ENCODE peak calls at places on chromosomes 11 and 22, in nine cellular contexts. One of them, this sample, is unnamed.

GRCh38 chr11:7999795-8000194 is 12.7 kb downstream of the EIF3F start:
- DNase-seq in prostate gland: no peak
- DNase-seq in GDM1: no peak
- DNase-seq in omental fat pad: no peak
- DNase-seq in body of pancreas: no peak
- DNase-seq in GM13977: no peak
- DNase-seq in AG04449: no peak
- DNase-seq in HEK293T: no peak
- DNase-seq in thoracic aorta: no peak
- DNase-seq in this sample: no peak

GRCh38 chr11:15841898-15842297 is 514.4 kb downstream of the SOX6 start:
- DNase-seq in prostate gland: no peak
- DNase-seq in GDM1: no peak
- DNase-seq in omental fat pad: no peak
- DNase-seq in body of pancreas: no peak
- DNase-seq in GM13977: no peak
- DNase-seq in AG04449: no peak
- DNase-seq in HEK293T: no peak
- DNase-seq in thoracic aorta: no peak
- DNase-seq in this sample: no peak

GRCh38 chr11:128497057-128497957 is 90.1 kb downstream of the ETS1 start:
- DNase-seq in prostate gland: peak
- DNase-seq in GDM1: no peak
- DNase-seq in omental fat pad: no peak
- DNase-seq in body of pancreas: peak
- DNase-seq in GM13977: peak
- DNase-seq in AG04449: peak
- DNase-seq in HEK293T: no peak
- DNase-seq in thoracic aorta: no peak
- DNase-seq in this sample: peak

GRCh38 chr11:23310276-23310675 is 450.0 kb upstream of the CCDC179 start:
- DNase-seq in prostate gland: no peak
- DNase-seq in GDM1: no peak
- DNase-seq in omental fat pad: no peak
- DNase-seq in body of pancreas: no peak
- DNase-seq in GM13977: no peak
- DNase-seq in AG04449: no peak
- DNase-seq in HEK293T: no peak
- DNase-seq in thoracic aorta: no peak
- DNase-seq in this sample: no peak

GRCh38 chr22:38674888-38675287 is 6.9 kb upstream of the TOMM22 start:
- DNase-seq in prostate gland: no peak
- DNase-seq in GDM1: no peak
- DNase-seq in omental fat pad: no peak
- DNase-seq in body of pancreas: no peak
- DNase-seq in GM13977: no peak
- DNase-seq in AG04449: no peak
- DNase-seq in HEK293T: no peak
- DNase-seq in thoracic aorta: no peak
- DNase-seq in this sample: no peak

GRCh38 chr11:118076754-118077281 is at the start of gene TMPRSS4:
- DNase-seq in prostate gland: peak
- DNase-seq in GDM1: no peak
- DNase-seq in omental fat pad: no peak
- DNase-seq in body of pancreas: peak
- DNase-seq in GM13977: no peak
- DNase-seq in AG04449: no peak
- DNase-seq in HEK293T: no peak
- DNase-seq in thoracic aorta: no peak
- DNase-seq in this sample: no peak

GRCh38 chr11:67441082-67441683 is 2.1 kb downstream of the CORO1B start:
- DNase-seq in prostate gland: no peak
- DNase-seq in GDM1: no peak
- DNase-seq in omental fat pad: no peak
- DNase-seq in body of pancreas: no peak
- DNase-seq in GM13977: no peak
- DNase-seq in AG04449: no peak
- DNase-seq in HEK293T: no peak
- DNase-seq in thoracic aorta: no peak
- DNase-seq in this sample: no peak

GRCh38 chr22:43627485-43628252 is 184.4 kb downstream of the EFCAB6 start:
- DNase-seq in prostate gland: no peak
- DNase-seq in GDM1: no peak
- DNase-seq in omental fat pad: no peak
- DNase-seq in body of pancreas: no peak
- DNase-seq in GM13977: no peak
- DNase-seq in AG04449: no peak
- DNase-seq in HEK293T: no peak
- DNase-seq in thoracic aorta: no peak
- DNase-seq in this sample: no peak

GRCh38 chr11:96045622-96046456 is 121.9 kb upstream of the MTMR2 start:
- DNase-seq in prostate gland: peak
- DNase-seq in GDM1: no peak
- DNase-seq in omental fat pad: peak
- DNase-seq in body of pancreas: peak
- DNase-seq in GM13977: no peak
- DNase-seq in AG04449: peak
- DNase-seq in HEK293T: no peak
- DNase-seq in thoracic aorta: peak
- DNase-seq in this sample: no peak

GRCh38 chr11:112555491-112556364 is 295.1 kb upstream of the PLET1 start:
- DNase-seq in prostate gland: no peak
- DNase-seq in GDM1: peak
- DNase-seq in omental fat pad: peak
- DNase-seq in body of pancreas: peak
- DNase-seq in GM13977: peak
- DNase-seq in AG04449: no peak
- DNase-seq in HEK293T: peak
- DNase-seq in thoracic aorta: no peak
- DNase-seq in this sample: no peak

GRCh38 chr11:22521226-22521625 is 104.4 kb downstream of the FANCF start:
- DNase-seq in prostate gland: no peak
- DNase-seq in GDM1: no peak
- DNase-seq in omental fat pad: no peak
- DNase-seq in body of pancreas: no peak
- DNase-seq in GM13977: no peak
- DNase-seq in AG04449: no peak
- DNase-seq in HEK293T: no peak
- DNase-seq in thoracic aorta: no peak
- DNase-seq in this sample: peak

GRCh38 chr11:78216021-78216420 is 27.3 kb downstream of the USP35 start:
- DNase-seq in prostate gland: no peak
- DNase-seq in GDM1: no peak
- DNase-seq in omental fat pad: no peak
- DNase-seq in body of pancreas: no peak
- DNase-seq in GM13977: no peak
- DNase-seq in AG04449: no peak
- DNase-seq in HEK293T: no peak
- DNase-seq in thoracic aorta: no peak
- DNase-seq in this sample: no peak

GRCh38 chr22:41648431-41648830 is 27.3 kb downstream of the XRCC6 start:
- DNase-seq in prostate gland: no peak
- DNase-seq in GDM1: no peak
- DNase-seq in omental fat pad: no peak
- DNase-seq in body of pancreas: no peak
- DNase-seq in GM13977: no peak
- DNase-seq in AG04449: no peak
- DNase-seq in HEK293T: no peak
- DNase-seq in thoracic aorta: no peak
- DNase-seq in this sample: no peak

GRCh38 chr22:30523646-30524489 is 18.4 kb upstream of the SEC14L4 start:
- DNase-seq in prostate gland: no peak
- DNase-seq in GDM1: no peak
- DNase-seq in omental fat pad: no peak
- DNase-seq in body of pancreas: no peak
- DNase-seq in GM13977: no peak
- DNase-seq in AG04449: no peak
- DNase-seq in HEK293T: no peak
- DNase-seq in thoracic aorta: no peak
- DNase-seq in this sample: no peak

GRCh38 chr11:12716816-12717215 is 42.6 kb downstream of the TEAD1 start:
- DNase-seq in prostate gland: no peak
- DNase-seq in GDM1: no peak
- DNase-seq in omental fat pad: no peak
- DNase-seq in body of pancreas: no peak
- DNase-seq in GM13977: no peak
- DNase-seq in AG04449: no peak
- DNase-seq in HEK293T: no peak
- DNase-seq in thoracic aorta: no peak
- DNase-seq in this sample: no peak

GRCh38 chr11:35160902-35161585 is 22.1 kb downstream of the CD44 start:
- DNase-seq in prostate gland: no peak
- DNase-seq in GDM1: no peak
- DNase-seq in omental fat pad: no peak
- DNase-seq in body of pancreas: no peak
- DNase-seq in GM13977: no peak
- DNase-seq in AG04449: no peak
- DNase-seq in HEK293T: no peak
- DNase-seq in thoracic aorta: no peak
- DNase-seq in this sample: no peak

GRCh38 chr22:35733742-35734516 is 16.3 kb downstream of the APOL5 start:
- DNase-seq in prostate gland: no peak
- DNase-seq in GDM1: no peak
- DNase-seq in omental fat pad: no peak
- DNase-seq in body of pancreas: peak
- DNase-seq in GM13977: no peak
- DNase-seq in AG04449: no peak
- DNase-seq in HEK293T: no peak
- DNase-seq in thoracic aorta: no peak
- DNase-seq in this sample: no peak

GRCh38 chr11:84714316-84714780 is 912.8 kb downstream of the DLG2 start:
- DNase-seq in prostate gland: peak
- DNase-seq in GDM1: peak
- DNase-seq in omental fat pad: no peak
- DNase-seq in body of pancreas: peak
- DNase-seq in GM13977: peak
- DNase-seq in AG04449: no peak
- DNase-seq in HEK293T: peak
- DNase-seq in thoracic aorta: no peak
- DNase-seq in this sample: peak

GRCh38 chr22:50317178-50317577 is 9.6 kb downstream of the DENND6B start:
- DNase-seq in prostate gland: no peak
- DNase-seq in GDM1: no peak
- DNase-seq in omental fat pad: no peak
- DNase-seq in body of pancreas: no peak
- DNase-seq in GM13977: peak
- DNase-seq in AG04449: no peak
- DNase-seq in HEK293T: no peak
- DNase-seq in thoracic aorta: no peak
- DNase-seq in this sample: no peak

GRCh38 chr11:65506770-65507485 is 8.1 kb downstream of the MALAT1 start:
- DNase-seq in prostate gland: peak
- DNase-seq in GDM1: peak
- DNase-seq in omental fat pad: peak
- DNase-seq in body of pancreas: peak
- DNase-seq in GM13977: no peak
- DNase-seq in AG04449: peak
- DNase-seq in HEK293T: no peak
- DNase-seq in thoracic aorta: no peak
- DNase-seq in this sample: peak

GRCh38 chr11:117519170-117519569 is 191.5 kb downstream of the CEP164 start:
- DNase-seq in prostate gland: no peak
- DNase-seq in GDM1: no peak
- DNase-seq in omental fat pad: no peak
- DNase-seq in body of pancreas: peak
- DNase-seq in GM13977: no peak
- DNase-seq in AG04449: no peak
- DNase-seq in HEK293T: no peak
- DNase-seq in thoracic aorta: no peak
- DNase-seq in this sample: peak